ENCODE peak calls at places on chromosomes 4 and X, in eight cellular contexts. D, F, T, W, R, L, I and P are unnamed samples.

GRCh38 chr4:25449688-25450087 is 72.6 kb downstream of the ANAPC4 start:
- DNase-seq in W (no peak), D (no peak), R (no peak), F (no peak), I (no peak), L (no peak), T (no peak), P (peak)

GRCh38 chrX:102712967-102713677 is 874 bp downstream of the GPRASP2 start:
- DNase-seq in L (no peak), D (peak), I (no peak), R (no peak), F (peak), W (no peak), T (no peak), P (peak)

GRCh38 chr4:677431-678293 is 3.3 kb downstream of the MYL5 start:
- DNase-seq in F (no peak), T (peak), R (no peak), L (no peak), I (no peak), D (no peak), W (no peak), P (peak)

GRCh38 chr4:15855804-15856475 is 77.8 kb downstream of the CD38 start:
- DNase-seq in F (peak), I (no peak), D (no peak), R (no peak), W (no peak), L (no peak), T (no peak), P (no peak)

GRCh38 chr4:111174331-111174730 is 551.5 kb upstream of the PITX2 start:
- DNase-seq in I (no peak), F (no peak), D (no peak), W (no peak), T (no peak), R (no peak), L (no peak), P (no peak)

GRCh38 chr4:73206236-73206635 is 52.4 kb downstream of the ANKRD17 start:
- DNase-seq in L (no peak), F (no peak), I (no peak), R (no peak), D (no peak), T (no peak), W (no peak), P (no peak)

GRCh38 chrX:154380787-154381186 is 1.7 kb downstream of the EMD start:
- DNase-seq in L (no peak), I (no peak), R (no peak), D (no peak), W (no peak), F (no peak), T (no peak), P (no peak)

GRCh38 chr4:86957214-86957613 is 22.4 kb downstream of the AFF1 start:
- DNase-seq in L (no peak), T (no peak), I (no peak), W (no peak), R (no peak), F (no peak), D (no peak), P (no peak)

GRCh38 chr4:18722748-18723191 is 701.2 kb upstream of the LCORL start:
- DNase-seq in L (no peak), W (no peak), T (no peak), D (no peak), F (no peak), R (no peak), I (no peak), P (no peak)

GRCh38 chrX:2781698-2782097 is 29.9 kb downstream of the XG start:
- DNase-seq in R (no peak), F (no peak), W (no peak), T (no peak), L (no peak), D (no peak), I (no peak), P (no peak)

GRCh38 chr4:137599766-137600165 is 67.5 kb upstream of the PCDH18 start:
- DNase-seq in F (no peak), T (no peak), I (no peak), L (no peak), R (no peak), D (no peak), W (no peak), P (no peak)

GRCh38 chr4:78704981-78705757 is 71.0 kb upstream of the BMP2K start:
- DNase-seq in I (no peak), L (no peak), T (no peak), D (no peak), R (no peak), W (no peak), F (no peak), P (no peak)

GRCh38 chrX:78957049-78957767 is 12.0 kb downstream of the P2RY10 start:
- DNase-seq in D (no peak), T (no peak), R (no peak), L (no peak), I (no peak), W (no peak), F (no peak), P (no peak)

GRCh38 chr4:182143086-182143821 is 99.9 kb upstream of the TENM3 start:
- DNase-seq in F (no peak), D (peak), W (no peak), R (no peak), T (no peak), I (no peak), L (no peak), P (peak)

GRCh38 chrX:1685460-1685859 is 70.6 kb downstream of the ASMT start:
- DNase-seq in I (no peak), R (no peak), F (no peak), T (no peak), D (no peak), W (no peak), L (no peak), P (no peak)

GRCh38 chrX:17030580-17031285 is 84.3 kb downstream of the REPS2 start:
- DNase-seq in I (no peak), R (no peak), F (peak), L (no peak), T (no peak), W (no peak), D (no peak), P (no peak)

GRCh38 chr4:153060191-153060590 is 124.1 kb downstream of the FHDC1 start:
- DNase-seq in R (no peak), I (no peak), T (no peak), L (no peak), W (no peak), F (no peak), D (no peak), P (no peak)

GRCh38 chrX:9184231-9184630 is 150.3 kb upstream of the FAM9B start:
- DNase-seq in D (no peak), I (no peak), R (no peak), W (no peak), T (no peak), F (no peak), L (no peak), P (no peak)

GRCh38 chr4:41646862-41647261 is 101.7 kb downstream of the PHOX2B start:
- DNase-seq in F (no peak), R (no peak), T (no peak), W (no peak), L (no peak), I (no peak), D (no peak), P (no peak)

GRCh38 chr4:6986067-6986780 is 56.9 kb upstream of the TADA2B start:
- DNase-seq in F (peak), W (no peak), T (no peak), D (no peak), R (no peak), L (no peak), I (no peak), P (no peak)

GRCh38 chrX:98380556-98380955 is 1496.8 kb downstream of the RPA4 start:
- DNase-seq in D (no peak), F (no peak), R (no peak), T (no peak), I (no peak), L (no peak), W (no peak), P (no peak)

GRCh38 chr4:81724925-81725329 is 253.2 kb upstream of the RASGEF1B start:
- DNase-seq in F (peak), D (peak), L (peak), T (peak), I (peak), R (peak), W (no peak), P (peak)

GRCh38 chrX:2391869-2392606 is 108.7 kb downstream of the DHRSX start:
- DNase-seq in T (no peak), W (no peak), F (no peak), I (no peak), D (no peak), R (no peak), L (no peak), P (no peak)

GRCh38 chr4:3297066-3297859 is 4.4 kb downstream of the RGS12 start:
- DNase-seq in R (no peak), T (no peak), L (no peak), I (no peak), D (peak), W (peak), F (no peak), P (no peak)

GRCh38 chr4:85603437-85604336 is 128.7 kb downstream of the ARHGAP24 start:
- DNase-seq in F (no peak), R (no peak), I (no peak), L (no peak), W (no peak), D (no peak), T (peak), P (no peak)

GRCh38 chr4:81032805-81033684 is 2.5 kb downstream of the BMP3 start:
- DNase-seq in I (no peak), F (no peak), L (no peak), W (no peak), R (no peak), T (peak), D (no peak), P (no peak)

GRCh38 chrX:49754238-49754857 is 58.6 kb upstream of the PAGE1 start:
- DNase-seq in D (peak), R (no peak), W (no peak), T (peak), L (peak), I (peak), F (peak), P (peak)

GRCh38 chr4:140233811-140234696 is 80.1 kb upstream of the MAML3 start:
- DNase-seq in L (no peak), I (no peak), D (no peak), W (no peak), R (no peak), T (no peak), F (no peak), P (peak)

GRCh38 chr4:86927843-86928395 is 6.9 kb upstream of the AFF1 start:
- DNase-seq in D (peak), I (no peak), R (no peak), F (peak), T (no peak), W (no peak), L (no peak), P (peak)

GRCh38 chrX:107485019-107485418 is 35.6 kb downstream of the FRMPD3 start:
- DNase-seq in F (no peak), D (no peak), R (no peak), I (no peak), W (no peak), T (peak), L (no peak), P (no peak)

GRCh38 chr4:167282171-167282864 is 48.0 kb upstream of the SPOCK3 start:
- DNase-seq in L (no peak), W (no peak), D (no peak), I (no peak), T (no peak), F (no peak), R (no peak), P (no peak)

GRCh38 chr4:52173470-52174055 is 122.5 kb downstream of the SPATA18 start:
- DNase-seq in D (no peak), I (no peak), L (no peak), R (peak), F (peak), T (no peak), W (no peak), P (no peak)

GRCh38 chrX:40267334-40268118 is 169.8 kb upstream of the BCOR start:
- DNase-seq in D (no peak), F (peak), T (peak), R (no peak), I (no peak), W (no peak), L (no peak), P (no peak)

GRCh38 chr4:125428832-125429231 is 114.1 kb downstream of the FAT4 start:
- DNase-seq in I (no peak), L (no peak), D (no peak), T (no peak), F (no peak), W (no peak), R (no peak), P (no peak)

GRCh38 chr4:125433453-125433852 is 118.7 kb downstream of the FAT4 start:
- DNase-seq in D (no peak), R (no peak), L (no peak), W (no peak), F (no peak), I (no peak), T (no peak), P (no peak)

GRCh38 chr4:125434136-125434535 is 119.4 kb downstream of the FAT4 start:
- DNase-seq in F (no peak), I (no peak), R (no peak), W (no peak), D (no peak), L (no peak), T (no peak), P (no peak)

DNA sequence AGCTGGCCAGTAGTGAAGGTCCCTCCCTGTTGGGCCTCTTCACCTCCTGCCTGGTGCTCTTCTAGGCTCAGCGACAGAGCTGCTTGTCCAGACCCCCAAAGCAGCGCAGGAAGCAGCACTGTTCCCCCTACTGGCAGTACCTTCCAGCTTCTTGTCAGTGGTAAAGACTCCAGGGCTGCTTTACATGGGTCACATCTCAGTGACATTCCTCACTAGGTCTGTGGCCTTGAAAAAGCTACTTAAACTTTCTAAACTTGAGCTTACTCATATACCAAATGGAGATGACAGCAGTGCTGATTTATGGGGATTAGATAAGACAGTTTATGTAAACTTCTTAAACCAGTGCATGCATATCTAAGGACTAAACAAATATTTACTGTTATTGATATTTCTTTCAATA is 117.3 kb downstream of the FAT4 start:
- DNase-seq in D (no peak), W (no peak), T (no peak), R (no peak), I (no peak), F (no peak), L (no peak), P (no peak)
- TF ChIP-seq CTCF in D (no peak), W (no peak), T (no peak), R (no peak), I (no peak), F (no peak), L (no peak), P (no peak)

GRCh38 chrX:139967300-139967699 is 2.0 kb upstream of the CXorf66 start:
- DNase-seq in R (no peak), T (peak), F (no peak), D (no peak), L (no peak), W (no peak), I (no peak), P (no peak)
- TF ChIP-seq CTCF in R (no peak), T (peak), F (no peak), D (no peak), L (peak), W (no peak), I (no peak), P (no peak)

DNA sequence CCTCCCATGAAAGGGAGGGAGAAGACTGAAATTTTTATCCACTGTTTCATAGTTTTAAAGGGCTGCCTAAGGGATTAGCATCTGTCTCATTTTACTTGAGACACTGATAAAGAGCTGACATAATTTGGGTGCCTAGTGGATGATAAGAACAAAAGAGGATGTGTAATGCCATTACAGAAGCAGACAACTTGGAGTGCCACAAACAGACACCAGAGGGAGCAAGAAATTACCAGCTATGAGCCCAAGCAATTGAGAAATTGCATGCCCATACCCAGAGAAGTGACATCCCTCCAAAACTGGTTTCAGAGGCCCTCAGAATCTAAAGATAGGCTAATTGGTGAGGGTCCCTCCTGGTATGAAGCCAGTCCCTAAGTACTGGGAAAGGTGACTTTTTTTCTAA is 38.5 kb upstream of the POU3F4 start:
- DNase-seq in R (no peak), I (no peak), F (peak), T (peak), L (peak), W (no peak), D (no peak), P (peak)
- TF ChIP-seq CTCF in R (no peak), I (no peak), F (peak), T (peak), L (peak), W (no peak), D (no peak), P (no peak)

GRCh38 chrX:29477878-29478277 is 737.5 kb upstream of the MAGEB2 start:
- DNase-seq in W (no peak), T (no peak), F (no peak), D (no peak), L (no peak), R (no peak), I (no peak), P (no peak)
- TF ChIP-seq CTCF in W (no peak), T (no peak), F (no peak), D (no peak), L (no peak), R (no peak), I (no peak), P (no peak)

GRCh38 chrX:117508021-117508420 is 608.6 kb downstream of the KLHL13 start:
- DNase-seq in T (no peak), W (no peak), I (no peak), D (no peak), R (no peak), L (no peak), F (no peak), P (no peak)

GRCh38 chrX:117511379-117511778 is 605.2 kb downstream of the KLHL13 start:
- DNase-seq in I (no peak), D (no peak), L (no peak), T (no peak), F (no peak), R (no peak), W (no peak), P (no peak)

DNA sequence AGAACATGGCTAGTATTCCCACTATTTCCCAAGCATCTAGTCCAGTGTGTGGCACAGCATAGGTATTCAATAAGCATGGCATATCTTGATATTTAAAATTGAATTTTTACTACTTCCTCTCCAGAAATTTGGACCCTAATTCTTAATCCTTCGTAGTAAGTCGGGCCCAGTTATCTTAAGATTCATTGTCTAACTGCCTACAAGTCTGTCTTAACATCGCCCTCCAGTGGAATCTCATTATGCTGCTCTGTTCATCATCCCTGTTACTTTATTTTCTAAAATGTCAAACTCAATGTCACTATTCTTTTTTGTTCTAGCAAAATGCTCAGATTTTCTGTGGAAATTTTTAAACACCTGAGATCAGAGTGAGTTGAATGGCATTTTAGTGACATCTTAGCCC is 606.2 kb downstream of the KLHL13 start:
- DNase-seq in R (no peak), L (no peak), I (no peak), F (no peak), W (no peak), D (no peak), T (no peak), P (no peak)
- TF ChIP-seq CTCF in R (no peak), L (no peak), I (no peak), F (peak), W (no peak), D (no peak), T (peak), P (no peak)

GRCh38 chr4:127730142-127730913 is at the start of gene SLC25A31:
- DNase-seq in D (no peak), F (no peak), W (no peak), R (no peak), I (no peak), T (no peak), L (no peak), P (no peak)

GRCh38 chr4:127734976-127735375 is 4.8 kb downstream of the SLC25A31 start:
- DNase-seq in F (no peak), R (no peak), W (no peak), D (no peak), T (no peak), I (no peak), L (no peak), P (no peak)

GRCh38 chr4:127737295-127737694 is 7.1 kb downstream of the SLC25A31 start:
- DNase-seq in W (no peak), L (no peak), R (no peak), F (no peak), I (no peak), D (no peak), T (no peak), P (no peak)

GRCh38 chr4:127731406-127731805 is 1.2 kb downstream of the SLC25A31 start:
- DNase-seq in R (no peak), T (no peak), F (no peak), L (no peak), I (no peak), D (no peak), W (no peak), P (no peak)

GRCh38 chr4:127732623-127733199 is 2.5 kb downstream of the SLC25A31 start:
- DNase-seq in R (no peak), T (peak), F (peak), W (no peak), L (no peak), D (no peak), I (no peak), P (no peak)
- TF ChIP-seq CTCF in R (no peak), T (peak), F (peak), W (no peak), L (peak), D (peak), I (no peak), P (no peak)